ENCODE peak calls at places on chromosomes 3 and 15, in ten cellular contexts. R is Peyer's patch, M is uterus, Q is NB4, V is H54, K is upper lobe of left lung, S is H1, D is tibial nerve, C is HCT116, F is stomach. T is an unnamed sample.

GRCh38 chr3:158152186-158152585 is 42.3 kb downstream of the RSRC1 start:
- DNase-seq in R (no peak), M (no peak), Q (no peak), V (peak), K (no peak), S (no peak), D (no peak), C (no peak), F (no peak), T (no peak)

GRCh38 chr3:10344147-10344943 is 23.4 kb upstream of the SEC13 start:
- DNase-seq in R (peak), M (peak), Q (peak), V (no peak), K (peak), S (peak), D (no peak), C (no peak), F (peak), T (no peak)

GRCh38 chr3:190182418-190183043 is 61.8 kb upstream of the P3H2 start:
- DNase-seq in R (no peak), M (no peak), Q (no peak), V (no peak), K (no peak), S (no peak), D (no peak), C (no peak), F (no peak), T (no peak)

GRCh38 chr15:81301815-81302399 is 22.0 kb downstream of the STARD5 start:
- DNase-seq in R (peak), M (no peak), Q (peak), V (no peak), K (no peak), S (no peak), D (no peak), C (no peak), F (peak), T (no peak)

GRCh38 chr15:67024322-67024997 is 40.9 kb upstream of the SMAD3 start:
- DNase-seq in R (no peak), M (peak), Q (peak), V (peak), K (no peak), S (no peak), D (peak), C (peak), F (peak), T (peak)

GRCh38 chr15:90915808-90916440 is 12.8 kb downstream of the MAN2A2 start:
- DNase-seq in R (peak), M (no peak), Q (peak), V (no peak), K (no peak), S (no peak), D (no peak), C (no peak), F (peak), T (no peak)

GRCh38 chr3:108178676-108179075 is 43.5 kb downstream of the IFT57 start:
- DNase-seq in R (no peak), M (no peak), Q (no peak), V (no peak), K (no peak), S (no peak), D (no peak), C (no peak), F (no peak), T (no peak)

GRCh38 chr3:43286886-43287301 is 554 bp downstream of the SNRK start:
- DNase-seq in R (no peak), M (no peak), Q (peak), V (no peak), K (no peak), S (peak), D (no peak), C (no peak), F (no peak), T (no peak)

GRCh38 chr15:51499379-51499976 is 123.1 kb downstream of the DMXL2 start:
- DNase-seq in R (no peak), M (no peak), Q (peak), V (peak), K (no peak), S (no peak), D (no peak), C (peak), F (no peak), T (no peak)

GRCh38 chr15:71051539-71051938 is 63.7 kb upstream of the THSD4 start:
- DNase-seq in R (no peak), M (no peak), Q (no peak), V (no peak), K (no peak), S (no peak), D (no peak), C (no peak), F (no peak), T (no peak)

GRCh38 chr3:17431004-17431403 is 311.4 kb downstream of the TBC1D5 start:
- DNase-seq in R (no peak), M (no peak), Q (peak), V (no peak), K (no peak), S (no peak), D (no peak), C (peak), F (no peak), T (no peak)

GRCh38 chr3:98188553-98188952 is 22.1 kb downstream of the OR5H15 start:
- DNase-seq in R (no peak), M (no peak), Q (peak), V (no peak), K (no peak), S (no peak), D (no peak), C (peak), F (no peak), T (no peak)

GRCh38 chr15:59339252-59339672 is 33.4 kb downstream of the MYO1E start:
- DNase-seq in R (no peak), M (no peak), Q (no peak), V (no peak), K (no peak), S (no peak), D (no peak), C (no peak), F (no peak), T (no peak)

GRCh38 chr15:76929011-76929760 is 2.4 kb upstream of the RCN2 start:
- DNase-seq in R (no peak), M (no peak), Q (no peak), V (no peak), K (no peak), S (no peak), D (no peak), C (no peak), F (no peak), T (no peak)

GRCh38 chr3:21839592-21839991 is 88.6 kb upstream of the ZNF385D start:
- DNase-seq in R (no peak), M (no peak), Q (peak), V (peak), K (no peak), S (peak), D (no peak), C (no peak), F (no peak), T (no peak)

GRCh38 chr15:38129531-38130199 is 123.0 kb upstream of the SPRED1 start:
- DNase-seq in R (peak), M (peak), Q (peak), V (peak), K (no peak), S (no peak), D (peak), C (no peak), F (peak), T (peak)

GRCh38 chr3:61914277-61914676 is 352.9 kb downstream of the PTPRG start:
- DNase-seq in R (no peak), M (no peak), Q (no peak), V (no peak), K (no peak), S (no peak), D (no peak), C (no peak), F (no peak), T (no peak)

GRCh38 chr3:3551976-3552375 is 247.3 kb upstream of the LRRN1 start:
- DNase-seq in R (no peak), M (no peak), Q (no peak), V (no peak), K (no peak), S (no peak), D (no peak), C (no peak), F (no peak), T (no peak)

GRCh38 chr15:73212424-73212823 is 156.3 kb downstream of the HCN4 start:
- DNase-seq in R (no peak), M (no peak), Q (no peak), V (no peak), K (no peak), S (no peak), D (no peak), C (no peak), F (no peak), T (no peak)

GRCh38 chr3:177330771-177331170 is 133.5 kb upstream of the TBL1XR1 start:
- DNase-seq in R (no peak), M (no peak), Q (no peak), V (no peak), K (no peak), S (no peak), D (no peak), C (no peak), F (no peak), T (no peak)

GRCh38 chr15:62739507-62739906 is 303.0 kb upstream of the TPM1 start:
- DNase-seq in R (no peak), M (no peak), Q (no peak), V (no peak), K (no peak), S (no peak), D (no peak), C (no peak), F (no peak), T (no peak)

GRCh38 chr3:46564190-46565112 is 1.7 kb downstream of the LRRC2 start:
- DNase-seq in R (no peak), M (no peak), Q (no peak), V (no peak), K (no peak), S (peak), D (no peak), C (no peak), F (no peak), T (no peak)

GRCh38 chr3:46565113-46565490 is 1.0 kb downstream of the LRRC2 start:
- DNase-seq in R (no peak), M (no peak), Q (no peak), V (no peak), K (no peak), S (peak), D (no peak), C (no peak), F (no peak), T (no peak)

GRCh38 chr3:46566040-46566631 is at the start of gene LRRC2:
- DNase-seq in R (no peak), M (peak), Q (no peak), V (no peak), K (peak), S (no peak), D (no peak), C (no peak), F (peak), T (no peak)

GRCh38 chr3:46561951-46562350 is 4.2 kb downstream of the LRRC2 start:
- DNase-seq in R (no peak), M (no peak), Q (no peak), V (no peak), K (no peak), S (no peak), D (no peak), C (no peak), F (no peak), T (no peak)

GRCh38 chr3:46565607-46566039 is 479 bp downstream of the LRRC2 start:
- DNase-seq in R (no peak), M (peak), Q (no peak), V (no peak), K (no peak), S (peak), D (no peak), C (no peak), F (no peak), T (no peak)
- TF ChIP-seq POLR2A in R (no peak), M (no peak), Q (no peak), V (no peak), K (no peak), S (no peak), D (no peak), C (no peak), F (no peak), T (no peak)

GRCh38 chr15:68578175-68578959 is 426 bp upstream of the CORO2B start:
- DNase-seq in R (peak), M (peak), Q (peak), V (peak), K (peak), S (peak), D (peak), C (no peak), F (peak), T (no peak)
- TF ChIP-seq POLR2A in R (no peak), M (peak), Q (no peak), V (no peak), K (no peak), S (no peak), D (no peak), C (no peak), F (no peak), T (peak)

GRCh38 chr15:98649621-98649995 is 1.3 kb downstream of the IGF1R start:
- DNase-seq in R (no peak), M (peak), Q (peak), V (no peak), K (peak), S (no peak), D (no peak), C (no peak), F (peak), T (no peak)

GRCh38 chr15:98647026-98647773 is 1.1 kb upstream of the IGF1R start:
- DNase-seq in R (peak), M (peak), Q (peak), V (peak), K (peak), S (peak), D (peak), C (peak), F (peak), T (no peak)

GRCh38 chr15:98649996-98650870 is 1.9 kb downstream of the IGF1R start:
- DNase-seq in R (peak), M (peak), Q (peak), V (no peak), K (peak), S (no peak), D (no peak), C (no peak), F (peak), T (no peak)

GRCh38 chr15:98647774-98648653 is at the start of gene IGF1R:
- DNase-seq in R (peak), M (peak), Q (peak), V (peak), K (peak), S (peak), D (peak), C (peak), F (peak), T (no peak)

GRCh38 chr15:98648654-98649537 is 557 bp downstream of the IGF1R start:
- DNase-seq in R (no peak), M (peak), Q (peak), V (no peak), K (peak), S (no peak), D (peak), C (no peak), F (peak), T (no peak)
- TF ChIP-seq POLR2A in R (no peak), M (no peak), Q (no peak), V (no peak), K (no peak), S (no peak), D (no peak), C (no peak), F (no peak), T (no peak)

GRCh38 chr3:128155614-128156360 is 2.5 kb downstream of the EEFSEC start:
- DNase-seq in R (no peak), M (no peak), Q (peak), V (no peak), K (no peak), S (no peak), D (no peak), C (no peak), F (no peak), T (no peak)

GRCh38 chr3:128152419-128153155 is 694 bp upstream of the EEFSEC start:
- DNase-seq in R (no peak), M (no peak), Q (no peak), V (no peak), K (no peak), S (no peak), D (no peak), C (peak), F (no peak), T (no peak)

GRCh38 chr3:128151758-128152274 is 1.5 kb upstream of the EEFSEC start:
- DNase-seq in R (no peak), M (no peak), Q (no peak), V (no peak), K (no peak), S (no peak), D (no peak), C (no peak), F (no peak), T (no peak)

GRCh38 chr3:128149632-128150031 is 3.6 kb upstream of the EEFSEC start:
- DNase-seq in R (no peak), M (no peak), Q (no peak), V (no peak), K (no peak), S (no peak), D (no peak), C (no peak), F (no peak), T (no peak)

DNA sequence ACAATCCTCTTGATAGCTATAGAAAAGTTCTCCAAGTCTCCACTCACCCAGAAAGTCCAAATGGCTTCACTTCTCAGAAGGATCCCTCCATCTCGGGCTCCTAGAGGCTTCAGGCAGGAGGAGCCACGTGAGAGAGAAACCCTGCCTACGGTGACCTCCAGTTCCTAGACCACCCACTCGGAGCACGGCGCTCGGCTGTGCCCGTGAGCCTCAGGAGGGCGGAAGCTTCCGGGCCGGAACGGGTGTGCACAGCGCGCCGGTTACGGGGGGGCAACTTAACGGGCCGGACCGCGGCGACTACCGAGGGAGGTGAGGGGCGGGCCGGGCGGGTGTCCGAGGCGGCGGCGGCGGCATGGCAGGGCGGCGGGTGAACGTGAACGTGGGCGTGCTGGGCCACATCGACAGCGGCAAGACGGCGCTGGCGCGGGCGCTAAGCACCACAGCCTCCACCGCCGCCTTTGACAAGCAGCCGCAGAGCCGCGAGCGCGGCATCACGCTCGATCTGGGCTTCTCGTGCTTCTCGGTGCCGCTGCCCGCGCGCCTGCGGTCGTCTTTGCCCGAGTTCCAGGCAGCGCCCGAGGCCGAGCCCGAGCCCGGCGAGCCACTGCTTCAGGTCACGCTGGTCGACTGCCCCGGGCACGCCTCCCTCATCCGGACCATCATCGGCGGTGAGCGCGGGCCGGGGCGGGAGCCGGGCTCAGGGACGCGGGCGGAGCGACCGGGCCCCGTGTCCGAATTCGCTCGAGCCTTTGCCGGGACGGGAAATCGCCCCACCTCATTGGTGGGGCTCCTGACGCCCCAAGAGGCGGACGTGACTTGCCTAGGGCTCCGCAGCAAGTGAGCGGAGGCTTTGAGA is at the start of gene EEFSEC:
- DNase-seq in R (peak), M (peak), Q (peak), V (peak), K (peak), S (peak), D (peak), C (peak), F (peak), T (no peak)
- TF ChIP-seq POLR2A in R (peak), M (peak), Q (peak), V (peak), K (no peak), S (peak), D (no peak), C (peak), F (no peak), T (peak)

GRCh38 chr3:154137036-154137435 is 15.8 kb downstream of the ARHGEF26 start:
- DNase-seq in R (no peak), M (no peak), Q (no peak), V (no peak), K (no peak), S (no peak), D (no peak), C (no peak), F (no peak), T (no peak)

GRCh38 chr3:154139996-154140436 is 18.8 kb downstream of the ARHGEF26 start:
- DNase-seq in R (no peak), M (no peak), Q (no peak), V (no peak), K (no peak), S (no peak), D (no peak), C (no peak), F (no peak), T (no peak)

GRCh38 chr3:154131850-154132249 is 10.7 kb downstream of the ARHGEF26 start:
- DNase-seq in R (no peak), M (no peak), Q (no peak), V (no peak), K (no peak), S (no peak), D (no peak), C (no peak), F (no peak), T (no peak)

GRCh38 chr3:154132777-154133375 is 11.7 kb downstream of the ARHGEF26 start:
- DNase-seq in R (no peak), M (no peak), Q (peak), V (no peak), K (no peak), S (no peak), D (no peak), C (no peak), F (no peak), T (no peak)

GRCh38 chr3:154135511-154136173 is 14.5 kb downstream of the ARHGEF26 start:
- DNase-seq in R (no peak), M (no peak), Q (no peak), V (no peak), K (no peak), S (no peak), D (no peak), C (no peak), F (peak), T (no peak)
- TF ChIP-seq POLR2A in R (no peak), M (no peak), Q (no peak), V (no peak), K (no peak), S (no peak), D (no peak), C (no peak), F (no peak), T (no peak)

GRCh38 chr3:52527732-52528595 is 5.7 kb downstream of the NT5DC2 start:
- DNase-seq in R (no peak), M (peak), Q (no peak), V (no peak), K (peak), S (no peak), D (peak), C (no peak), F (no peak), T (no peak)

GRCh38 chr3:52531636-52532516 is 1.8 kb downstream of the NT5DC2 start:
- DNase-seq in R (no peak), M (peak), Q (no peak), V (peak), K (peak), S (no peak), D (no peak), C (no peak), F (peak), T (no peak)

GRCh38 chr3:52530918-52531635 is 2.6 kb downstream of the NT5DC2 start:
- DNase-seq in R (no peak), M (no peak), Q (no peak), V (peak), K (no peak), S (no peak), D (no peak), C (no peak), F (peak), T (no peak)

GRCh38 chr3:52528596-52529375 is 4.9 kb downstream of the NT5DC2 start:
- DNase-seq in R (no peak), M (peak), Q (no peak), V (no peak), K (peak), S (no peak), D (peak), C (no peak), F (no peak), T (no peak)

GRCh38 chr3:52529376-52530333 is 4.0 kb downstream of the NT5DC2 start:
- DNase-seq in R (no peak), M (peak), Q (peak), V (peak), K (no peak), S (no peak), D (no peak), C (no peak), F (peak), T (no peak)
- TF ChIP-seq POLR2A in R (no peak), M (no peak), Q (no peak), V (no peak), K (no peak), S (no peak), D (no peak), C (no peak), F (no peak), T (no peak)